ENCODE peak calls at places on chromosome 15, in five cellular contexts. One of them, this sample, is unnamed.

GRCh38 chr15:74451861-74452835 is 8.8 kb downstream of the UBL7 start:
- DNase-seq in progenitor cell of endocrine pancreas: no peak
- DNase-seq in RWPE1: no peak
- DNase-seq in PC-3: no peak
- DNase-seq in mucosa of descending colon: no peak
- DNase-seq in this sample: no peak

GRCh38 chr15:35738370-35738769 is 192.4 kb upstream of the DPH6 start:
- DNase-seq in PC-3: peak
- DNase-seq in mucosa of descending colon: no peak
- DNase-seq in progenitor cell of endocrine pancreas: no peak
- DNase-seq in RWPE1: no peak
- DNase-seq in this sample: no peak

GRCh38 chr15:66865622-66866611 is 163.9 kb downstream of the SMAD6 start:
- DNase-seq in RWPE1: no peak
- DNase-seq in mucosa of descending colon: no peak
- DNase-seq in progenitor cell of endocrine pancreas: no peak
- DNase-seq in PC-3: no peak
- DNase-seq in this sample: peak

GRCh38 chr15:64875641-64876223 is 34.0 kb downstream of the PLEKHO2 start:
- DNase-seq in PC-3: no peak
- DNase-seq in progenitor cell of endocrine pancreas: no peak
- DNase-seq in RWPE1: no peak
- DNase-seq in mucosa of descending colon: no peak
- DNase-seq in this sample: no peak

GRCh38 chr15:67750371-67750770 is 74.9 kb upstream of the SKOR1 start:
- DNase-seq in progenitor cell of endocrine pancreas: no peak
- DNase-seq in mucosa of descending colon: no peak
- DNase-seq in RWPE1: no peak
- DNase-seq in PC-3: no peak
- DNase-seq in this sample: no peak

GRCh38 chr15:74788716-74789151 is 6.9 kb downstream of the CSK start:
- DNase-seq in mucosa of descending colon: peak
- DNase-seq in progenitor cell of endocrine pancreas: no peak
- DNase-seq in RWPE1: no peak
- DNase-seq in PC-3: no peak
- DNase-seq in this sample: peak

GRCh38 chr15:80568298-80568697 is 126.8 kb upstream of the ABHD17C start:
- DNase-seq in mucosa of descending colon: no peak
- DNase-seq in RWPE1: no peak
- DNase-seq in progenitor cell of endocrine pancreas: no peak
- DNase-seq in PC-3: peak
- DNase-seq in this sample: no peak

GRCh38 chr15:25171856-25172687 is 217.3 kb downstream of the SNRPN start:
- DNase-seq in RWPE1: no peak
- DNase-seq in progenitor cell of endocrine pancreas: peak
- DNase-seq in mucosa of descending colon: peak
- DNase-seq in PC-3: no peak
- DNase-seq in this sample: no peak

GRCh38 chr15:100696452-100696851 is 94.1 kb downstream of the ASB7 start:
- DNase-seq in mucosa of descending colon: no peak
- DNase-seq in PC-3: no peak
- DNase-seq in RWPE1: no peak
- DNase-seq in progenitor cell of endocrine pancreas: no peak
- DNase-seq in this sample: no peak

GRCh38 chr15:29612096-29612495 is 210.2 kb downstream of the TJP1 start:
- DNase-seq in progenitor cell of endocrine pancreas: no peak
- DNase-seq in RWPE1: no peak
- DNase-seq in mucosa of descending colon: no peak
- DNase-seq in PC-3: no peak
- DNase-seq in this sample: no peak

GRCh38 chr15:23436421-23436820 is 10.6 kb downstream of the GOLGA6L2 start:
- DNase-seq in RWPE1: no peak
- DNase-seq in progenitor cell of endocrine pancreas: no peak
- DNase-seq in PC-3: no peak
- DNase-seq in mucosa of descending colon: no peak
- DNase-seq in this sample: no peak

GRCh38 chr15:69762373-69763148 is 309.9 kb downstream of the RPLP1 start:
- DNase-seq in progenitor cell of endocrine pancreas: no peak
- DNase-seq in RWPE1: no peak
- DNase-seq in PC-3: peak
- DNase-seq in mucosa of descending colon: no peak
- DNase-seq in this sample: no peak

GRCh38 chr15:80999623-81000036 is 1.1 kb upstream of the TLNRD1 start:
- DNase-seq in RWPE1: peak
- DNase-seq in progenitor cell of endocrine pancreas: no peak
- DNase-seq in mucosa of descending colon: peak
- DNase-seq in PC-3: peak
- DNase-seq in this sample: no peak

GRCh38 chr15:85583404-85584390 is 203.3 kb downstream of the AKAP13 start:
- DNase-seq in progenitor cell of endocrine pancreas: no peak
- DNase-seq in RWPE1: peak
- DNase-seq in PC-3: peak
- DNase-seq in mucosa of descending colon: no peak
- DNase-seq in this sample: no peak

GRCh38 chr15:89127054-89127702 is 38.9 kb downstream of the ABHD2 start:
- DNase-seq in PC-3: peak
- DNase-seq in progenitor cell of endocrine pancreas: no peak
- DNase-seq in mucosa of descending colon: no peak
- DNase-seq in RWPE1: no peak
- DNase-seq in this sample: no peak

GRCh38 chr15:47983533-47983932 is 137.3 kb upstream of the SLC24A5 start:
- DNase-seq in RWPE1: no peak
- DNase-seq in mucosa of descending colon: no peak
- DNase-seq in progenitor cell of endocrine pancreas: no peak
- DNase-seq in PC-3: peak
- DNase-seq in this sample: no peak
- TF ChIP-seq CTCF in RWPE1: no peak
- TF ChIP-seq CTCF in mucosa of descending colon: no peak
- TF ChIP-seq CTCF in progenitor cell of endocrine pancreas: no peak
- TF ChIP-seq CTCF in PC-3: peak
- TF ChIP-seq CTCF in this sample: no peak

GRCh38 chr15:45089712-45090373 is 24.1 kb downstream of the DUOX2 start:
- DNase-seq in RWPE1: no peak
- DNase-seq in progenitor cell of endocrine pancreas: no peak
- DNase-seq in mucosa of descending colon: no peak
- DNase-seq in PC-3: no peak
- DNase-seq in this sample: no peak

GRCh38 chr15:45091161-45091560 is 22.8 kb downstream of the DUOX2 start:
- DNase-seq in mucosa of descending colon: no peak
- DNase-seq in PC-3: no peak
- DNase-seq in RWPE1: no peak
- DNase-seq in progenitor cell of endocrine pancreas: no peak
- DNase-seq in this sample: no peak

GRCh38 chr15:45088801-45089711 is 24.9 kb downstream of the DUOX2 start:
- DNase-seq in progenitor cell of endocrine pancreas: no peak
- DNase-seq in RWPE1: no peak
- DNase-seq in mucosa of descending colon: no peak
- DNase-seq in PC-3: peak
- DNase-seq in this sample: no peak

GRCh38 chr15:45084163-45084562 is 29.8 kb downstream of the DUOX2 start:
- DNase-seq in progenitor cell of endocrine pancreas: no peak
- DNase-seq in PC-3: no peak
- DNase-seq in RWPE1: no peak
- DNase-seq in mucosa of descending colon: no peak
- DNase-seq in this sample: no peak

GRCh38 chr15:45087513-45087912 is 26.5 kb downstream of the DUOX2 start:
- DNase-seq in mucosa of descending colon: no peak
- DNase-seq in progenitor cell of endocrine pancreas: no peak
- DNase-seq in PC-3: no peak
- DNase-seq in RWPE1: no peak
- DNase-seq in this sample: no peak
- TF ChIP-seq CTCF in mucosa of descending colon: no peak
- TF ChIP-seq CTCF in progenitor cell of endocrine pancreas: no peak
- TF ChIP-seq CTCF in PC-3: no peak
- TF ChIP-seq CTCF in RWPE1: no peak
- TF ChIP-seq CTCF in this sample: no peak

DNA sequence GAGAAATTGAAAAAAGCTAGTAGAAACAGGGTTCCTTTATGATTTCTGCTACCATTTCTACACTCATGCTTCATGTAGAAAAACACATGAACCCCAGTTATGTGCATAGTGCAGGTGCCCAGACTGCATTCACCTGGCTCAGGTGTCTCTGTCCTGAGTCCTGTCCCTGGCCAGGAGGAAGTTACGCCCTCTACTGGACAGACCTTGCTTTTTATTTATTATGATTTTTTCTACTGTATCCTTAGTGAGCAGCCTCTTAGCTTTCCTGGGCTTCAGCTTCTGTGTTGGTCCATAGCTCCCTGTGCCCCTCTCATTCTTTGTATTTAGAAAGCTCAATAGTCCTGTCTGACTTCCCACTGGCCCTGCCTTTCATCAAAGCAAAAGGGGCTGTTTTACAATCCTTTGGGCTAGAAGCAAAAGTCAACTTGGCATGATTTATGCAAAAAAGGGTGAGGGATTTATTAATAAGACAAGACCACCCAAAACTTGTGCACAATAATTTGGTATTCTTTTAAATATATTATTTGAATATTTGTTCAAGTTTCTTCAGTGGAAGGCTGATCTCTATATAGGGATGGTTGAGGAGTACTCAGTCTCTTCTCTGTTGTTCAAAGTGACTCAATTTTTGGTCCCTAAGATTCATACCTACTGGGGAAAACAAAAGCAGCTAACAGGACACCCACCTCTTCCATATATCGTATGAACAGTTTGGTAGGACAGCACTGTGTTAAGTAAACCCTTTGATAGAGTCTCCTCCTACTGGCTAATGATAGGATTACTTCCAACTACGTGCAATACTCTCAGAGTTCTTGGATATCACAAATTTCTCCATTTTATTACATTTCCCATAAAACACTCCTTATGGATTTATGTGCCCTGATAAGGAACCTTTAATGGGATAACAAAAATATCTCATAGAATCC is 200.5 kb upstream of the GOLGA6L4 start:
- DNase-seq in PC-3: peak
- DNase-seq in RWPE1: peak
- DNase-seq in mucosa of descending colon: no peak
- DNase-seq in progenitor cell of endocrine pancreas: no peak
- DNase-seq in this sample: no peak
- TF ChIP-seq CTCF in PC-3: peak
- TF ChIP-seq CTCF in RWPE1: peak
- TF ChIP-seq CTCF in mucosa of descending colon: no peak
- TF ChIP-seq CTCF in progenitor cell of endocrine pancreas: peak
- TF ChIP-seq CTCF in this sample: no peak

GRCh38 chr15:91968610-91969009 is 115.1 kb downstream of the SLCO3A1 start:
- DNase-seq in RWPE1: no peak
- DNase-seq in PC-3: no peak
- DNase-seq in progenitor cell of endocrine pancreas: no peak
- DNase-seq in mucosa of descending colon: no peak
- DNase-seq in this sample: no peak
- TF ChIP-seq CTCF in RWPE1: no peak
- TF ChIP-seq CTCF in PC-3: peak
- TF ChIP-seq CTCF in progenitor cell of endocrine pancreas: no peak
- TF ChIP-seq CTCF in mucosa of descending colon: no peak
- TF ChIP-seq CTCF in this sample: no peak

GRCh38 chr15:43238691-43239131 is 17.9 kb upstream of the EPB42 start:
- DNase-seq in progenitor cell of endocrine pancreas: no peak
- DNase-seq in RWPE1: peak
- DNase-seq in mucosa of descending colon: no peak
- DNase-seq in PC-3: no peak
- DNase-seq in this sample: no peak
- TF ChIP-seq CTCF in progenitor cell of endocrine pancreas: no peak
- TF ChIP-seq CTCF in RWPE1: no peak
- TF ChIP-seq CTCF in mucosa of descending colon: no peak
- TF ChIP-seq CTCF in PC-3: no peak
- TF ChIP-seq CTCF in this sample: no peak

DNA sequence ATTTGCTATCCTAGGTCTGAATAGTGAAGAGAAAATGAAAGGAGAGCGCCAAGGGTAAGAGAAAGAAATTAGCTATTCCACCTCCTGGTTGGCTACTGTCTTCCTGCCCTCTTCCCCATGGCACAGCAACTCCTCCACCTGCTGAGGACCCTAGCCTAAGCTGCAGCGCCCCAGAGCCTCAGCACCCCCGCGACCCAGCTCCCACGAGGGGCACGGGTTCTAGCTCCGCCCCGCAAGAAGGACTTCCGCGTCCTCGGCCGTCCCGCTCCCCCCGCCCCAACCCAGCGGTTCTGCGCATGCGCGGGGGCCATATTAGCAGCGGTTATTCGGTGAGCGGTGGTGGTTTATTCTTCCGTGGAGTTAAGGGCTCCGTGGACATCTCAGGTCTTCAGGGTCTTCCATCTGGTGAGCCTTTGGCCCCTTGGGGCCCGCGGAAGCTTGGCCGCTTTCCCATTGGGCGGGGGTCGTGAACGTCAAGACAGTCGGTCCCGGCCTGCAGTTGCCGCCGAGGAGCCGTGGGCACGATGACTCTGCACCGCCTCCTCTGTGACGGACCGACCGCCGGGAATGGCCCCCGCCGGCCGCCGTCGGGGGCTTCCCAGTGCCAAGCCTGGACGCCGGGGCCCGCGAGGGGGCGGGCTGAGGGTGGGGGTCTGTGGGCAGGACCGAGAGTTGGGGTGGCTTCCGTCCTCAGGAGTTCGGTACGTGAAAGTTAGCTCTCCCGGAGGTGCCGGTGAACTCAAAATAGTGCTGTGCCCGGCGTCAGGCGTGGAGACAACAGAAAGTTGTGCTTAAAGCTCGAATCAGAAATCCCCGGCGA is at the start of gene PSMA4:
- DNase-seq in RWPE1: peak
- DNase-seq in PC-3: peak
- DNase-seq in mucosa of descending colon: peak
- DNase-seq in progenitor cell of endocrine pancreas: peak
- DNase-seq in this sample: peak
- TF ChIP-seq CTCF in RWPE1: no peak
- TF ChIP-seq CTCF in PC-3: no peak
- TF ChIP-seq CTCF in mucosa of descending colon: no peak
- TF ChIP-seq CTCF in progenitor cell of endocrine pancreas: peak
- TF ChIP-seq CTCF in this sample: no peak

This sample was measured in activated B cell treated with CpG ODN at 0.5 μM for 24 hours.